ENCODE peak calls at places on chromosomes 2 and 18, in seven cellular contexts. One of them, this sample, is unnamed. For H3K4me1, the result is how much of the 10 kb centered on the place peaks cover.

GRCh38 chr2:191304939-191305875 is 60.0 kb downstream of the MYO1B start:
- DNase-seq in fibroblast of lung: peak
- DNase-seq in CD4-positive, alpha-beta memory T cell: no peak
- DNase-seq in adipocyte: peak
- DNase-seq in CD8-positive, alpha-beta T cell: no peak
- DNase-seq in A549: no peak
- DNase-seq in body of pancreas: peak
- DNase-seq in this sample: peak

GRCh38 chr18:32801236-32801635 is 28.4 kb upstream of the KLHL14 start:
- DNase-seq in fibroblast of lung: no peak
- DNase-seq in CD4-positive, alpha-beta memory T cell: no peak
- DNase-seq in adipocyte: no peak
- DNase-seq in CD8-positive, alpha-beta T cell: no peak
- DNase-seq in A549: no peak
- DNase-seq in body of pancreas: no peak
- DNase-seq in this sample: no peak

GRCh38 chr2:239936838-239937581 is 88.1 kb downstream of the NDUFA10 start:
- DNase-seq in fibroblast of lung: no peak
- DNase-seq in CD4-positive, alpha-beta memory T cell: no peak
- DNase-seq in adipocyte: no peak
- DNase-seq in CD8-positive, alpha-beta T cell: no peak
- DNase-seq in A549: no peak
- DNase-seq in body of pancreas: no peak
- DNase-seq in this sample: no peak

GRCh38 chr2:160194351-160194750 is 5.7 kb downstream of the ITGB6 start:
- DNase-seq in fibroblast of lung: no peak
- DNase-seq in CD4-positive, alpha-beta memory T cell: no peak
- DNase-seq in adipocyte: no peak
- DNase-seq in CD8-positive, alpha-beta T cell: no peak
- DNase-seq in A549: no peak
- DNase-seq in body of pancreas: no peak
- DNase-seq in this sample: peak

GRCh38 chr2:233814063-233814435 is 35.9 kb downstream of the MROH2A start:
- DNase-seq in fibroblast of lung: no peak
- DNase-seq in CD4-positive, alpha-beta memory T cell: no peak
- DNase-seq in adipocyte: peak
- DNase-seq in CD8-positive, alpha-beta T cell: no peak
- DNase-seq in A549: peak
- DNase-seq in body of pancreas: no peak
- DNase-seq in this sample: no peak

GRCh38 chr18:34928068-34928753 is 113.0 kb upstream of the MAPRE2 start:
- DNase-seq in fibroblast of lung: peak
- DNase-seq in CD4-positive, alpha-beta memory T cell: no peak
- DNase-seq in adipocyte: no peak
- DNase-seq in CD8-positive, alpha-beta T cell: no peak
- DNase-seq in A549: no peak
- DNase-seq in body of pancreas: no peak
- DNase-seq in this sample: no peak

GRCh38 chr2:126244937-126245336 is 411.0 kb upstream of the GYPC start:
- DNase-seq in fibroblast of lung: peak
- DNase-seq in CD4-positive, alpha-beta memory T cell: no peak
- DNase-seq in adipocyte: peak
- DNase-seq in CD8-positive, alpha-beta T cell: no peak
- DNase-seq in A549: no peak
- DNase-seq in body of pancreas: peak
- DNase-seq in this sample: no peak

GRCh38 chr2:83282851-83283250 is 1176.2 kb downstream of the SUCLG1 start:
- DNase-seq in fibroblast of lung: no peak
- DNase-seq in CD4-positive, alpha-beta memory T cell: no peak
- DNase-seq in adipocyte: no peak
- DNase-seq in CD8-positive, alpha-beta T cell: no peak
- DNase-seq in A549: no peak
- DNase-seq in body of pancreas: no peak
- DNase-seq in this sample: no peak

GRCh38 chr18:26521617-26522016 is 26.7 kb downstream of the KCTD1 start:
- DNase-seq in fibroblast of lung: no peak
- DNase-seq in CD4-positive, alpha-beta memory T cell: no peak
- DNase-seq in adipocyte: no peak
- DNase-seq in CD8-positive, alpha-beta T cell: no peak
- DNase-seq in A549: no peak
- DNase-seq in body of pancreas: no peak
- DNase-seq in this sample: no peak

GRCh38 chr18:50695431-50696176 is 124.2 kb downstream of the MRO start:
- DNase-seq in fibroblast of lung: no peak
- DNase-seq in CD4-positive, alpha-beta memory T cell: no peak
- DNase-seq in adipocyte: no peak
- DNase-seq in CD8-positive, alpha-beta T cell: no peak
- DNase-seq in A549: no peak
- DNase-seq in body of pancreas: no peak
- DNase-seq in this sample: no peak

DNA sequence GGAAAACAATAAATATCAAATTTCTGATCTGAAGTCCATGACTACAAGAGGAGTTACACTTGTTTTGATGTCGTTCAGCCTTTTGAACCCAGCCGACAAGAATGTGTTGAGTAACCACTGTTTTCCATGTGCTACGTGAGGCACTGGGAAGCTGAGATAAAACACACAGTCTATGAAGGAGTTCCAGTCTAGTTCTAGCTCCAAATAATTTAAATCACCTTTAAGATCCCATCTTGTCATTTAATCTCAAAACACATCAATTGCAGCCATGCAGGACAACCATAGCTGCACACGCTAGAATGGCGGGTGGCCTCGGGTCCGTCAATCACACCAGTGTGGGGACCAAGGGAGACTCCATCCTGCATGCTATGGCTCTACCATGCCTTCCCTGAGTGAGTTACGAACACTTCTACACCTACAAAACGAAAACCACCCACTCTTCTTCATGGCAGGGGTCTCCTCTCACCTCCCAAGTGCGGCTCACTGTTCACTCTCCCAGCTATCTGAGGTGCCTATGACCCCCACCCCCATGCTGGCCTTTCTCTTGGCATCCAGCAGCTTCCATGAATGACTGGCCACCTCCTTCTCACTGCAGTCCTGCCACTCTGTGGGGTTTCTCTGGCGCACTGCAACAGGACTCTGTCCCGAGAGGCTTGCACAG is 3.8 kb downstream of the FHL2 start:
- DNase-seq in fibroblast of lung: no peak
- DNase-seq in CD4-positive, alpha-beta memory T cell: no peak
- DNase-seq in adipocyte: peak
- DNase-seq in CD8-positive, alpha-beta T cell: no peak
- DNase-seq in A549: no peak
- DNase-seq in body of pancreas: no peak
- DNase-seq in this sample: no peak
- H3K4me1 ChIP-seq in fibroblast of lung: under half
- H3K4me1 ChIP-seq in CD4-positive, alpha-beta memory T cell: under half
- H3K4me1 ChIP-seq in adipocyte: under half
- H3K4me1 ChIP-seq in CD8-positive, alpha-beta T cell: under half
- H3K4me1 ChIP-seq in A549: half or more
- H3K4me1 ChIP-seq in body of pancreas: under half
- H3K4me1 ChIP-seq in this sample: under half

GRCh38 chr2:47891369-47892337 is 14.6 kb downstream of the FBXO11 start:
- DNase-seq in fibroblast of lung: peak
- DNase-seq in CD4-positive, alpha-beta memory T cell: no peak
- DNase-seq in adipocyte: peak
- DNase-seq in CD8-positive, alpha-beta T cell: no peak
- DNase-seq in A549: no peak
- DNase-seq in body of pancreas: no peak
- DNase-seq in this sample: no peak

GRCh38 chr2:47892338-47892730 is 14.0 kb downstream of the FBXO11 start:
- DNase-seq in fibroblast of lung: no peak
- DNase-seq in CD4-positive, alpha-beta memory T cell: no peak
- DNase-seq in adipocyte: no peak
- DNase-seq in CD8-positive, alpha-beta T cell: no peak
- DNase-seq in A549: no peak
- DNase-seq in body of pancreas: no peak
- DNase-seq in this sample: no peak

GRCh38 chr2:47896450-47896968 is 9.8 kb downstream of the FBXO11 start:
- DNase-seq in fibroblast of lung: no peak
- DNase-seq in CD4-positive, alpha-beta memory T cell: no peak
- DNase-seq in adipocyte: no peak
- DNase-seq in CD8-positive, alpha-beta T cell: no peak
- DNase-seq in A549: no peak
- DNase-seq in body of pancreas: no peak
- DNase-seq in this sample: no peak

GRCh38 chr2:47890711-47891368 is 15.5 kb downstream of the FBXO11 start:
- DNase-seq in fibroblast of lung: peak
- DNase-seq in CD4-positive, alpha-beta memory T cell: no peak
- DNase-seq in adipocyte: no peak
- DNase-seq in CD8-positive, alpha-beta T cell: no peak
- DNase-seq in A549: no peak
- DNase-seq in body of pancreas: no peak
- DNase-seq in this sample: no peak

DNA sequence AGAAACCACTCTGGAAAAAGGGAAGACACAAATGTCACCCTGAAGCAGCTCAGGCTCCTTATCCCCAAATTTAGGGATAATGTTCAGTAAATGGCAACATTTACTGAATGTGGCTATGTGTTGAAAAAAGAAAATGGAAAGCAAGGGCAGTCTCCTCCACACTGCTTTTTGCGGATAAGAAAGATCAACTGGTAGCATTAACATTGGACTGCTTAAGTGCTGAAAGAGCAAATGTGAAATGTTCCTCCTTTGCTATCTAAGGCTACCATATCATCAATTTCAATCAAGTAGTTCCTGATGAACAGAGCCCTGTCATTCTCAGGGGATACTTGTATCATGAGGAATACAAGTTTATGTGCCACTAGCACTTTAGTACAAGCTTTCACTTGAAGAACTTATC is 12.5 kb downstream of the FBXO11 start:
- DNase-seq in fibroblast of lung: no peak
- DNase-seq in CD4-positive, alpha-beta memory T cell: no peak
- DNase-seq in adipocyte: no peak
- DNase-seq in CD8-positive, alpha-beta T cell: no peak
- DNase-seq in A549: no peak
- DNase-seq in body of pancreas: no peak
- DNase-seq in this sample: no peak
- H3K4me1 ChIP-seq in fibroblast of lung: under half
- H3K4me1 ChIP-seq in CD4-positive, alpha-beta memory T cell: half or more
- H3K4me1 ChIP-seq in adipocyte: under half
- H3K4me1 ChIP-seq in CD8-positive, alpha-beta T cell: half or more
- H3K4me1 ChIP-seq in A549: half or more
- H3K4me1 ChIP-seq in body of pancreas: under half
- H3K4me1 ChIP-seq in this sample: under half

DNA sequence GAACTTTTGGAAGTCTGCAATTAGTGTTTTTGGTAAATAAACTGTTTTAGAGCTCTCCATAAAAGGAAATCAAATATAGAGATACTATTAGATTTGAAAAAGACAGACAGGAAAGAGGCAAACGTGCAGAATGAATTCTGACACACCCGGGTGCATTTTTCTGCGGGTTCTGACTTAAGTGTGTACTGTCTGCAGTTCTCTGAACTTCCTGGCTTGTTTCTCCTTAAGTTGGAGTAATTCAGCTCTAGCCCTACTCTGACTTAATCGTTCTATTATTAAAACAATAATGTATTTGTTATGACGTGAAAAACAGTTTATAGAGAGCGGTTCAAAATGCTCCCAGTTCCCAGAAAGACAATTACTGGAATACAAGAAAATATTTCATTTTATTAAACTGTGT is 305.9 kb downstream of the ARHGAP15 start:
- DNase-seq in fibroblast of lung: peak
- DNase-seq in CD4-positive, alpha-beta memory T cell: no peak
- DNase-seq in adipocyte: no peak
- DNase-seq in CD8-positive, alpha-beta T cell: no peak
- DNase-seq in A549: no peak
- DNase-seq in body of pancreas: no peak
- DNase-seq in this sample: no peak
- H3K4me1 ChIP-seq in fibroblast of lung: under half
- H3K4me1 ChIP-seq in CD4-positive, alpha-beta memory T cell: under half
- H3K4me1 ChIP-seq in adipocyte: under half
- H3K4me1 ChIP-seq in CD8-positive, alpha-beta T cell: under half
- H3K4me1 ChIP-seq in A549: under half
- H3K4me1 ChIP-seq in body of pancreas: under half
- H3K4me1 ChIP-seq in this sample: under half

DNA sequence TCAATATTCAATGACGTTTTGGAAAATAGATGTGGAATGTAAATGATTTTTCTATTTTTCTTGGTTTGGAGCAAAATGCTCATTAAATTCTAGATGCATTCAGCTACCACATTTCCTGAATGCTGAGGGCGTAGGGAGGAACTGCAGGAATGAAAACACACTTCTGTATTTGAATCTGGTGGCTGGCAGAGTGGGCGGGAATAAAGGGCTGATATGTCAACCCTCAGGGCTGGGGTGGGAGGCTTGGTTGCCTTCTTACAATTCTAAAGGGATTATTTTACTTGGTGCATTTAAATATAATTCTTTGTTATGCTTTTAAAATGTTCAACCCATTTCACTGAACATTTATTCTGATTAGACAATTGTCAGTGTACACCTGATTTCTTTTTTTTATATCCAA is 26.6 kb downstream of the MYO3B start:
- DNase-seq in fibroblast of lung: no peak
- DNase-seq in CD4-positive, alpha-beta memory T cell: no peak
- DNase-seq in adipocyte: no peak
- DNase-seq in CD8-positive, alpha-beta T cell: no peak
- DNase-seq in A549: no peak
- DNase-seq in body of pancreas: no peak
- DNase-seq in this sample: no peak
- H3K4me1 ChIP-seq in fibroblast of lung: under half
- H3K4me1 ChIP-seq in CD4-positive, alpha-beta memory T cell: under half
- H3K4me1 ChIP-seq in adipocyte: under half
- H3K4me1 ChIP-seq in CD8-positive, alpha-beta T cell: under half
- H3K4me1 ChIP-seq in A549: under half
- H3K4me1 ChIP-seq in body of pancreas: under half
- H3K4me1 ChIP-seq in this sample: under half

GRCh38 chr2:96412307-96413066 is 76.9 kb downstream of the NCAPH start:
- DNase-seq in fibroblast of lung: no peak
- DNase-seq in CD4-positive, alpha-beta memory T cell: no peak
- DNase-seq in adipocyte: no peak
- DNase-seq in CD8-positive, alpha-beta T cell: no peak
- DNase-seq in A549: no peak
- DNase-seq in body of pancreas: no peak
- DNase-seq in this sample: no peak
- H3K4me1 ChIP-seq in fibroblast of lung: under half
- H3K4me1 ChIP-seq in CD4-positive, alpha-beta memory T cell: under half
- H3K4me1 ChIP-seq in adipocyte: under half
- H3K4me1 ChIP-seq in CD8-positive, alpha-beta T cell: under half
- H3K4me1 ChIP-seq in A549: under half
- H3K4me1 ChIP-seq in body of pancreas: under half
- H3K4me1 ChIP-seq in this sample: under half

GRCh38 chr2:217436386-217436785 is 566.4 kb downstream of the TNS1 start:
- DNase-seq in fibroblast of lung: no peak
- DNase-seq in CD4-positive, alpha-beta memory T cell: no peak
- DNase-seq in adipocyte: no peak
- DNase-seq in CD8-positive, alpha-beta T cell: no peak
- DNase-seq in A549: no peak
- DNase-seq in body of pancreas: no peak
- DNase-seq in this sample: no peak
- H3K4me1 ChIP-seq in fibroblast of lung: under half
- H3K4me1 ChIP-seq in CD4-positive, alpha-beta memory T cell: under half
- H3K4me1 ChIP-seq in adipocyte: half or more
- H3K4me1 ChIP-seq in CD8-positive, alpha-beta T cell: under half
- H3K4me1 ChIP-seq in A549: under half
- H3K4me1 ChIP-seq in body of pancreas: under half
- H3K4me1 ChIP-seq in this sample: under half

This sample was measured in foreskin keratinocyte.